ENCODE peak calls at places on chromosomes 2 and 18, in six cellular contexts. One of them, this sample, is unnamed.

GRCh38 chr2:226892729-226893128 is 56.9 kb downstream of the RHBDD1 start:
- DNase-seq in fibroblast of the aortic adventitia: peak; percentile 75
- DNase-seq in WERI-Rb-1: no peak
- DNase-seq in foreskin fibroblast: peak; percentile 68
- DNase-seq in AG10803: peak; percentile 81
- DNase-seq in LNCaP clone FGC: no peak
- DNase-seq in this sample: peak; percentile 72

GRCh38 chr2:54966165-54966819 is 84.0 kb downstream of the RTN4 start:
- DNase-seq in fibroblast of the aortic adventitia: no peak
- DNase-seq in WERI-Rb-1: no peak
- DNase-seq in foreskin fibroblast: no peak
- DNase-seq in AG10803: no peak
- DNase-seq in LNCaP clone FGC: no peak
- DNase-seq in this sample: no peak

GRCh38 chr18:5865521-5865920 is 29.8 kb downstream of the TMEM200C start:
- DNase-seq in foreskin fibroblast: no peak
- DNase-seq in fibroblast of the aortic adventitia: no peak
- DNase-seq in WERI-Rb-1: no peak
- DNase-seq in LNCaP clone FGC: no peak
- DNase-seq in AG10803: no peak
- DNase-seq in this sample: no peak

GRCh38 chr2:65404988-65405697 is 27.3 kb downstream of the SPRED2 start:
- DNase-seq in WERI-Rb-1: no peak
- DNase-seq in AG10803: no peak
- DNase-seq in foreskin fibroblast: no peak
- DNase-seq in fibroblast of the aortic adventitia: no peak
- DNase-seq in LNCaP clone FGC: no peak
- DNase-seq in this sample: no peak

GRCh38 chr2:196040218-196040617 is 28.4 kb downstream of the DNAH7 start:
- DNase-seq in foreskin fibroblast: no peak
- DNase-seq in fibroblast of the aortic adventitia: no peak
- DNase-seq in WERI-Rb-1: no peak
- DNase-seq in LNCaP clone FGC: no peak
- DNase-seq in AG10803: no peak
- DNase-seq in this sample: no peak

GRCh38 chr18:26017929-26018328 is 72.5 kb downstream of the SS18 start:
- DNase-seq in foreskin fibroblast: no peak
- DNase-seq in fibroblast of the aortic adventitia: no peak
- DNase-seq in LNCaP clone FGC: no peak
- DNase-seq in WERI-Rb-1: no peak
- DNase-seq in AG10803: no peak
- DNase-seq in this sample: no peak

GRCh38 chr2:11024010-11024615 is 112.4 kb downstream of the KCNF1 start:
- DNase-seq in WERI-Rb-1: no peak
- DNase-seq in foreskin fibroblast: no peak
- DNase-seq in fibroblast of the aortic adventitia: no peak
- DNase-seq in AG10803: no peak
- DNase-seq in LNCaP clone FGC: no peak
- DNase-seq in this sample: peak; percentile 2

GRCh38 chr18:7164610-7165009 is 47.0 kb upstream of the LAMA1 start:
- DNase-seq in LNCaP clone FGC: no peak
- DNase-seq in foreskin fibroblast: peak; percentile 27
- DNase-seq in fibroblast of the aortic adventitia: no peak
- DNase-seq in AG10803: peak; percentile 22
- DNase-seq in WERI-Rb-1: peak; percentile 54
- DNase-seq in this sample: peak; percentile 14

GRCh38 chr2:168457177-168457905 is 1.3 kb downstream of the CERS6 start:
- DNase-seq in WERI-Rb-1: no peak
- DNase-seq in fibroblast of the aortic adventitia: peak; percentile 13
- DNase-seq in AG10803: no peak
- DNase-seq in LNCaP clone FGC: no peak
- DNase-seq in foreskin fibroblast: no peak
- DNase-seq in this sample: no peak

GRCh38 chr18:60668583-60668982 is 296.0 kb upstream of the MC4R start:
- DNase-seq in fibroblast of the aortic adventitia: no peak
- DNase-seq in foreskin fibroblast: no peak
- DNase-seq in AG10803: no peak
- DNase-seq in LNCaP clone FGC: no peak
- DNase-seq in WERI-Rb-1: no peak
- DNase-seq in this sample: no peak

GRCh38 chr2:17520761-17521160 is 2.5 kb upstream of the RAD51AP2 start:
- DNase-seq in AG10803: no peak
- DNase-seq in LNCaP clone FGC: no peak
- DNase-seq in fibroblast of the aortic adventitia: no peak
- DNase-seq in WERI-Rb-1: no peak
- DNase-seq in foreskin fibroblast: no peak
- DNase-seq in this sample: no peak

GRCh38 chr18:56307771-56308170 is 330.6 kb downstream of the TXNL1 start:
- DNase-seq in LNCaP clone FGC: no peak
- DNase-seq in foreskin fibroblast: no peak
- DNase-seq in fibroblast of the aortic adventitia: no peak
- DNase-seq in WERI-Rb-1: no peak
- DNase-seq in AG10803: no peak
- DNase-seq in this sample: no peak

GRCh38 chr2:103977681-103978080 is 876.2 kb upstream of the POU3F3 start:
- DNase-seq in AG10803: no peak
- DNase-seq in WERI-Rb-1: no peak
- DNase-seq in LNCaP clone FGC: no peak
- DNase-seq in fibroblast of the aortic adventitia: no peak
- DNase-seq in foreskin fibroblast: no peak
- DNase-seq in this sample: no peak

GRCh38 chr2:167729911-167730310 is 517.5 kb downstream of the STK39 start:
- DNase-seq in WERI-Rb-1: no peak
- DNase-seq in LNCaP clone FGC: no peak
- DNase-seq in fibroblast of the aortic adventitia: no peak
- DNase-seq in AG10803: no peak
- DNase-seq in foreskin fibroblast: no peak
- DNase-seq in this sample: no peak

GRCh38 chr2:171858397-171858958 is 35.6 kb downstream of the SLC25A12 start:
- DNase-seq in LNCaP clone FGC: no peak
- DNase-seq in foreskin fibroblast: no peak
- DNase-seq in fibroblast of the aortic adventitia: peak; percentile 64
- DNase-seq in AG10803: peak; percentile 13
- DNase-seq in WERI-Rb-1: no peak
- DNase-seq in this sample: peak; percentile 18

GRCh38 chr2:3422161-3422767 is 42.8 kb downstream of the TRAPPC12 start:
- DNase-seq in AG10803: no peak
- DNase-seq in foreskin fibroblast: no peak
- DNase-seq in LNCaP clone FGC: no peak
- DNase-seq in fibroblast of the aortic adventitia: no peak
- DNase-seq in WERI-Rb-1: no peak
- DNase-seq in this sample: no peak

GRCh38 chr2:10097352-10098148 is 17.3 kb upstream of the CYS1 start:
- DNase-seq in foreskin fibroblast: peak; percentile 56
- DNase-seq in fibroblast of the aortic adventitia: peak; percentile 61
- DNase-seq in AG10803: peak; percentile 55
- DNase-seq in WERI-Rb-1: peak; percentile 86
- DNase-seq in LNCaP clone FGC: no peak
- DNase-seq in this sample: peak; percentile 56

GRCh38 chr2:10835052-10835970 is 22.7 kb upstream of the PDIA6 start:
- DNase-seq in WERI-Rb-1: peak; percentile 94
- DNase-seq in fibroblast of the aortic adventitia: no peak
- DNase-seq in foreskin fibroblast: no peak
- DNase-seq in AG10803: peak; percentile 17
- DNase-seq in LNCaP clone FGC: no peak
- DNase-seq in this sample: peak; percentile 37

GRCh38 chr2:12334289-12335003 is 382.3 kb upstream of the TRIB2 start:
- DNase-seq in fibroblast of the aortic adventitia: no peak
- DNase-seq in LNCaP clone FGC: no peak
- DNase-seq in AG10803: no peak
- DNase-seq in foreskin fibroblast: no peak
- DNase-seq in WERI-Rb-1: no peak
- DNase-seq in this sample: peak; percentile 32

GRCh38 chr2:106542730-106543359 is 55.7 kb downstream of the CD8B2 start:
- DNase-seq in LNCaP clone FGC: no peak
- DNase-seq in fibroblast of the aortic adventitia: peak; percentile 47
- DNase-seq in AG10803: peak; percentile 31
- DNase-seq in foreskin fibroblast: peak; percentile 28
- DNase-seq in WERI-Rb-1: peak; percentile 77
- DNase-seq in this sample: peak; percentile 42

GRCh38 chr2:237264480-237265219 is 149.3 kb downstream of the COL6A3 start:
- DNase-seq in LNCaP clone FGC: no peak
- DNase-seq in fibroblast of the aortic adventitia: peak; percentile 91
- DNase-seq in foreskin fibroblast: peak; percentile 90
- DNase-seq in WERI-Rb-1: no peak
- DNase-seq in AG10803: peak; percentile 89
- DNase-seq in this sample: no peak

GRCh38 chr2:150350500-150350899 is 137.0 kb downstream of the RND3 start:
- DNase-seq in fibroblast of the aortic adventitia: no peak
- DNase-seq in AG10803: no peak
- DNase-seq in WERI-Rb-1: no peak
- DNase-seq in LNCaP clone FGC: no peak
- DNase-seq in foreskin fibroblast: no peak
- DNase-seq in this sample: no peak

GRCh38 chr18:22560797-22561196 is 143.1 kb upstream of the CTAGE1 start:
- DNase-seq in AG10803: no peak
- DNase-seq in WERI-Rb-1: no peak
- DNase-seq in LNCaP clone FGC: no peak
- DNase-seq in fibroblast of the aortic adventitia: no peak
- DNase-seq in foreskin fibroblast: no peak
- DNase-seq in this sample: peak; percentile 11
- H3K4me3 ChIP-seq in AG10803: no peak overlapping the region
- H3K4me3 ChIP-seq in WERI-Rb-1: no peak overlapping the region
- H3K4me3 ChIP-seq in LNCaP clone FGC: no peak overlapping the region
- H3K4me3 ChIP-seq in fibroblast of the aortic adventitia: peak overlapping the region; percentile 63
- H3K4me3 ChIP-seq in foreskin fibroblast: no peak overlapping the region
- H3K4me3 ChIP-seq in this sample: no peak overlapping the region

GRCh38 chr2:158530829-158531228 is 74.1 kb downstream of the PKP4 start:
- DNase-seq in LNCaP clone FGC: no peak
- DNase-seq in foreskin fibroblast: no peak
- DNase-seq in AG10803: no peak
- DNase-seq in WERI-Rb-1: no peak
- DNase-seq in fibroblast of the aortic adventitia: no peak
- DNase-seq in this sample: no peak
- TF ChIP-seq CTCF in LNCaP clone FGC: no peak
- TF ChIP-seq CTCF in foreskin fibroblast: no peak
- TF ChIP-seq CTCF in AG10803: no peak
- TF ChIP-seq CTCF in WERI-Rb-1: no peak
- TF ChIP-seq CTCF in fibroblast of the aortic adventitia: no peak
- TF ChIP-seq CTCF in this sample: no peak

DNA sequence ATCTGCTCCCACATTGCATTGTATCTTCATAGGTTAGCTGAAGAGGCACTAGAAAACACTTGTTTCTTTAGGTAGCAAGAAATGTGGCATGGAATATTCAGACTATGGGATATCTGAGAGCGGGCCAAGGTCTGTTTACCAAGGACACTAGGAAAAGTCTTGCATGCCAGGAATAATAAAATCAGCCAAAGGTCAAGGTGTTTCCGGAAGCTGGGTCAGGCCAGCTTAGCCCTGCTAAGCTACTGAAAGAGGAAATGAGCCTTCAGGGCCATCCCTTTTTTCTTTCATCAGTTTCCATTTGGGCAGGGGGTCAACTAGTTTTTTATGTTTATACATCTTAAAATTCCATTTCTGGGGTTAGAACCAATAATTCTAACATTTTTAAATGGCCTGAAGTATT is 101.1 kb downstream of the DPP4 start:
- DNase-seq in WERI-Rb-1: no peak
- DNase-seq in foreskin fibroblast: no peak
- DNase-seq in AG10803: no peak
- DNase-seq in fibroblast of the aortic adventitia: no peak
- DNase-seq in LNCaP clone FGC: peak; percentile 52
- DNase-seq in this sample: no peak
- H3K4me3 ChIP-seq in WERI-Rb-1: no peak overlapping the region
- H3K4me3 ChIP-seq in foreskin fibroblast: no peak overlapping the region
- H3K4me3 ChIP-seq in AG10803: no peak overlapping the region
- H3K4me3 ChIP-seq in fibroblast of the aortic adventitia: no peak overlapping the region
- H3K4me3 ChIP-seq in LNCaP clone FGC: no peak overlapping the region
- H3K4me3 ChIP-seq in this sample: no peak overlapping the region

GRCh38 chr18:24544141-24544498 is 83.7 kb downstream of the HRH4 start:
- DNase-seq in WERI-Rb-1: no peak
- DNase-seq in fibroblast of the aortic adventitia: peak; percentile 43
- DNase-seq in AG10803: peak; percentile 18
- DNase-seq in LNCaP clone FGC: no peak
- DNase-seq in foreskin fibroblast: no peak
- DNase-seq in this sample: peak; percentile 27
- TF ChIP-seq CTCF in WERI-Rb-1: peak; percentile 23
- TF ChIP-seq CTCF in fibroblast of the aortic adventitia: peak; percentile 19
- TF ChIP-seq CTCF in AG10803: peak; percentile 42
- TF ChIP-seq CTCF in LNCaP clone FGC: peak; percentile 52
- TF ChIP-seq CTCF in foreskin fibroblast: peak; percentile 16
- TF ChIP-seq CTCF in this sample: peak; percentile 28

DNA sequence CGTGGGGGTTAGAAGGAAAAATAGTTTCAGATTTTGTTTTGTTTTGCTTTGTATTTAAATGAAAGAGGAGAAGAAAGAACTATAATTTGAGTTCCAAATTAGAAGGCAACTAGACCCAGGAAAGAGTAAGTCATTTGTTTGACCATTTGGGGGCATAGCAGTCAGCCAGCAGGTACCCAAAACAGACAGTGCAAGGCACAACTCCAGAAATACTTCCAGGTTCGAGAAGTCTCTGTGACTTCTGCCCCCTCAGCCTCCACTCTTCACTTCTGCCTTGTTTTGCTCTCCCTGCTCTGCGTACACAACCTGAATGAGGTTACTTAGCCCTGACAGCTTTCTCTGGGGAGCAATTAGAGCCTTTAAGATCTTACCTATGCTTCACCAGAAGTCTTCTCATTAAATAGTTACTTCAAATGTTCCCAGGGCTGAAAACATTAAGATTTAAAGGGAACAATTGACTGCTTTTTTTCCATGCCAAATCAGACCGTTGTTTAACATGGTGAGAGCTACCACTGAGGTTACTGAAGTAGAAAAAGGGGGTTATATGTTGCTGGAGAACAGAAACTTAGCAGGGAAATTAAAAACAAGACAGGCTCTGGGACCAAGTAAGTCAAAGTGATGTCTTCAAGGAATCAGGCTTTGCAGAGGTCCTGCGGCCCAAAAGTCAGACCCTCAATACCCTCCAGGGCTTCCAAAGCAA is 216.9 kb downstream of the BCL11A start:
- DNase-seq in fibroblast of the aortic adventitia: no peak
- DNase-seq in foreskin fibroblast: no peak
- DNase-seq in AG10803: no peak
- DNase-seq in WERI-Rb-1: no peak
- DNase-seq in LNCaP clone FGC: no peak
- DNase-seq in this sample: no peak
- H3K4me3 ChIP-seq in fibroblast of the aortic adventitia: no peak overlapping the region
- H3K4me3 ChIP-seq in foreskin fibroblast: no peak overlapping the region
- H3K4me3 ChIP-seq in AG10803: no peak overlapping the region
- H3K4me3 ChIP-seq in WERI-Rb-1: no peak overlapping the region
- H3K4me3 ChIP-seq in LNCaP clone FGC: no peak overlapping the region
- H3K4me3 ChIP-seq in this sample: no peak overlapping the region

GRCh38 chr2:86021396-86022378 is 84.0 kb downstream of the POLR1A start:
- DNase-seq in foreskin fibroblast: no peak
- DNase-seq in AG10803: no peak
- DNase-seq in LNCaP clone FGC: no peak
- DNase-seq in fibroblast of the aortic adventitia: no peak
- DNase-seq in WERI-Rb-1: no peak
- DNase-seq in this sample: no peak
- TF ChIP-seq CTCF in foreskin fibroblast: no peak
- TF ChIP-seq CTCF in AG10803: peak; percentile 26
- TF ChIP-seq CTCF in LNCaP clone FGC: no peak
- TF ChIP-seq CTCF in fibroblast of the aortic adventitia: peak; percentile 16
- TF ChIP-seq CTCF in WERI-Rb-1: no peak
- TF ChIP-seq CTCF in this sample: peak; percentile 14

This sample was measured in fibroblast of villous mesenchyme.